ENCODE peak calls at places on chromosomes 12 and 14, in four cellular contexts. F is K562, K is GM12878, T is HL-60. X is an unnamed sample.
A peak's percentile ranks its signal among the peaks of the same experiment; 100 is the strongest.

GRCh38 chr14:95697764-95698163 is 11.5 kb downstream of the TCL1B start:
- DNase-seq in F (no peak), K (peak; percentile 56), T (no peak), X (no peak)

GRCh38 chr14:59131926-59132763 is 56.3 kb upstream of the DAAM1 start:
- DNase-seq in F (no peak), K (no peak), T (no peak), X (no peak)

GRCh38 chr14:88013750-88014349 is 8.9 kb downstream of the GPR65 start:
- DNase-seq in F (peak; percentile 62), K (no peak), T (peak; percentile 71), X (no peak)

GRCh38 chr12:71441836-71442566 is 2.4 kb downstream of the LGR5 start:
- DNase-seq in F (no peak), K (no peak), T (no peak), X (no peak)

GRCh38 chr14:36619131-36619530 is 36.7 kb upstream of the NKX2-8 start:
- DNase-seq in F (no peak), K (no peak), T (no peak), X (no peak)

GRCh38 chr12:117019866-117020265 is 79.3 kb downstream of the TESC start:
- DNase-seq in F (no peak), K (no peak), T (no peak), X (no peak)

GRCh38 chr12:1281683-1282366 is 290.8 kb downstream of the ERC1 start:
- DNase-seq in F (no peak), K (no peak), T (no peak), X (no peak)

GRCh38 chr14:49863483-49864262 is 11.1 kb upstream of the NEMF start:
- DNase-seq in F (peak; percentile 49), K (no peak), T (no peak), X (no peak)

GRCh38 chr14:22231022-22231421 is 358.0 kb downstream of the DAD1 start:
- DNase-seq in F (no peak), K (no peak), T (peak; percentile 85), X (no peak)

DNA sequence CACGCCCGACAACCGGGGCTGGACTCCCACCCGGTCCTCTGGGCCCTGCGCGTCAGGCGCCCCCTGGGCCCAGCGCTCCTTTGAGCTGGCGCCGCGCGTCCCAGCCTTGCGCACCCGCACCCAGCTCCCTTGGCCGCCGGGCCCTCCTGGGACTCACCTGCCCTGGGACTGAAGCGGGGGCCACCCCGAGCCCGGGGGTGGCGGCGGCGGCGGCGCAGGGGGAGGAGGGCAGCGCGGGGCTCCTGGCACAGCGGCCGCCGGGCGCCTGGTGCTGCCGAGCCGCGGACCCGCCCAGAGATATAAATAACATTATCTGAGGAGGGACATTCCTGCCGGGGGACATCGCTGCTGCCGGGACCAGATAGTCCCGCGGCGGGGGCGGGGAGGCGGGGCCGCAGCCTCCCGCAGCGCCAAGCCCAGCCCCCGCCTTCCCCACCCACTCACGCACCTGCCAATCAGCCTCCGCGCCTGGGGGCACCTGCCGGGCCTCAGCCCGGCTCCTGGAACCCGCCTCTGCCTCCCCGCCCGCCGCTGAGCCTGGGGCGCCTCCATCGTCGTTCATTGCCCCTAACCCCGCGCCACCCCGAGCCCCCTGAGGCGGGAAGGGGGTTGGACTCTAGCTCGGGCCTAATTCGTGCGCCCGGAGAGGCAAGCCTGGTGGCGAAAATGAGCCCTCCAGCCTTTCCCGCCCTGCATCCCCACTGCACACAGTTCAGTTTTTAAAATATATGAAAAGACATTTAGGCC is at the start of gene SPTB:
- DNase-seq in F (peak; percentile 91), K (no peak), T (no peak), X (peak; percentile 52)
- TF ChIP-seq SPI1 in F (no peak), K (no peak), T (no peak), X (no peak)

GRCh38 chr14:72892879-72893635 is 844 bp downstream of the DPF3 start:
- DNase-seq in F (peak; percentile 43), K (no peak), T (no peak), X (peak; percentile 35)
- TF ChIP-seq SPI1 in F (no peak), K (no peak), T (no peak), X (no peak)

DNA sequence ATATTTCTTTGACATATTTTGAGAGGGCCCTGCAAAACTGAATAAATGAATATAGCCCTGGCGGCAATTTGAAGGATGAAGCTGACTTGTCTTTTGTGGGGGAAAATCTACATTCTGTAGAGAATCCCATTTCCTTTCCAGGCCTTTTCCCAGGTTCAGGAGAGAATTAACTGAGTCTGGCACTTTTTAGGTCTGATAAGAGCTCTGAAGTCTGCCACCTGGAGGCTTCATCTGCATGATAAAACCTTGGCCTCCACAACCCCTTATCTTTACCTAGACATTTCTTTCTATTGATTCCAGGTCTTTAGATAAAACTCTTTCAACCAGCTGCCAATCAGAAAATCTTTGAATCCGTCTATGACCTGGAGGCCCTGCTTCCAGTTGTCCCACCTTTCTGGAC is 299.4 kb downstream of the ETNK1 start:
- DNase-seq in F (no peak), K (no peak), T (no peak), X (no peak)
- TF ChIP-seq SPI1 in F (no peak), K (no peak), T (no peak), X (no peak)

GRCh38 chr14:61350427-61350826 is 29.0 kb downstream of the PRKCH start:
- DNase-seq in F (no peak), K (no peak), T (no peak), X (no peak)
- TF ChIP-seq SPI1 in F (no peak), K (no peak), T (no peak), X (no peak)

GRCh38 chr12:70185301-70185700 is 57.9 kb upstream of the CNOT2 start:
- DNase-seq in F (no peak), K (no peak), T (no peak), X (no peak)

GRCh38 chr12:70177637-70178036 is 65.6 kb upstream of the CNOT2 start:
- DNase-seq in F (no peak), K (no peak), T (no peak), X (no peak)

GRCh38 chr12:70178038-70178437 is 65.2 kb upstream of the CNOT2 start:
- DNase-seq in F (no peak), K (no peak), T (no peak), X (no peak)

GRCh38 chr12:70176290-70176689 is 66.9 kb upstream of the CNOT2 start:
- DNase-seq in F (no peak), K (no peak), T (no peak), X (no peak)

GRCh38 chr12:70180140-70180539 is 63.1 kb upstream of the CNOT2 start:
- DNase-seq in F (no peak), K (no peak), T (no peak), X (no peak)
- TF ChIP-seq SPI1 in F (no peak), K (no peak), T (no peak), X (no peak)

DNA sequence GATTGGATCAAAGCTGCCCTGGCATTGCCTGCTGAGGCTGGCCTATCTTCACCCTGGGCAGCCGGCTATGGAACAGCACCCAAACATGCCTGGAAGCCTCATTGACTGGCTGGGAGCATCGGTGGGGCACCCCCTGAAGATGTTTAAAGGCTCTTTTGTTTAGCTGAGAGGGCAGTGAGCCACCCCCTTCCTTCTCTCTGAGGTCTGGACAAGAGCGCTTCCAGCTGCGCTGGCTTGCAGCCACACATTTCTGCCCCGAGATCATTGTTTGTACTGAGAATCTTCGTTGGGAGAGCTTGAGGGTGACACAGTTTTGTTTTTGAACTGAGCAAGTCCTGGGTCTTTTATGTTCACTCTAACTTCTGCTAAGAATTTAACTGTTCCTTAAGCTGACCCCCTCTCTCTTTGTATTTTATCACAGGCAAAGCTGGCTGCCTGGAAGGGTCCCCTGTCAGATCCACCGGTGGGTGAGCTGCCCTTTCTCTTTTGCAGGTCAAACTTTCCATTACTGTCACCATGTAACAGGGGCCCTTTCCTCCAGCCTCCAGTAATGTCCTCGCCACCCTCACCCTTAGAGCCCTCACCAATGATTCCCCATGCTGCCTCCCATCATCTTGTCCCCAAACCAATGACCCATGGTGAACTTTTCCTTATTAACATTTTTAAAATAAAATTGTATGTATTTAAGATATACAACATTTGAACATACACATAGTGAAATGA is 212.2 kb downstream of the KIF26A start:
- DNase-seq in F (no peak), K (no peak), T (no peak), X (no peak)
- TF ChIP-seq SPI1 in F (no peak), K (no peak), T (no peak), X (no peak)

X was measured in GM12891.